ENCODE peak calls at places on chromosomes 3 and 15, in five cellular contexts. One of them, this sample, is unnamed.

GRCh38 chr15:101528108-101528916 is 38.8 kb upstream of the PCSK6 start:
- DNase-seq in mammary epithelial cell: no peak
- DNase-seq in esophagus muscularis mucosa: peak
- DNase-seq in upper lobe of right lung: no peak
- DNase-seq in GM06990: no peak
- DNase-seq in this sample: no peak

GRCh38 chr15:33168444-33168843 is 26.1 kb downstream of the FMN1 start:
- DNase-seq in esophagus muscularis mucosa: no peak
- DNase-seq in GM06990: no peak
- DNase-seq in mammary epithelial cell: no peak
- DNase-seq in upper lobe of right lung: no peak
- DNase-seq in this sample: peak

GRCh38 chr15:48177383-48177874 is 666 bp downstream of the MYEF2 start:
- DNase-seq in esophagus muscularis mucosa: no peak
- DNase-seq in upper lobe of right lung: no peak
- DNase-seq in GM06990: no peak
- DNase-seq in mammary epithelial cell: peak
- DNase-seq in this sample: peak

GRCh38 chr15:64599716-64600115 is 139.3 kb downstream of the ZNF609 start:
- DNase-seq in GM06990: no peak
- DNase-seq in esophagus muscularis mucosa: no peak
- DNase-seq in mammary epithelial cell: peak
- DNase-seq in upper lobe of right lung: no peak
- DNase-seq in this sample: no peak

GRCh38 chr15:33310481-33311311 is at the start of gene RYR3:
- DNase-seq in mammary epithelial cell: peak
- DNase-seq in upper lobe of right lung: no peak
- DNase-seq in esophagus muscularis mucosa: peak
- DNase-seq in GM06990: peak
- DNase-seq in this sample: no peak

GRCh38 chr3:187957209-187957981 is 196.6 kb upstream of the LPP start:
- DNase-seq in esophagus muscularis mucosa: no peak
- DNase-seq in GM06990: no peak
- DNase-seq in mammary epithelial cell: no peak
- DNase-seq in upper lobe of right lung: no peak
- DNase-seq in this sample: no peak

GRCh38 chr15:69926011-69926410 is 171.7 kb downstream of the TLE3 start:
- DNase-seq in upper lobe of right lung: no peak
- DNase-seq in esophagus muscularis mucosa: peak
- DNase-seq in mammary epithelial cell: no peak
- DNase-seq in GM06990: no peak
- DNase-seq in this sample: no peak

GRCh38 chr3:44058022-44058867 is 183.4 kb upstream of the TOPAZ1 start:
- DNase-seq in esophagus muscularis mucosa: no peak
- DNase-seq in upper lobe of right lung: no peak
- DNase-seq in mammary epithelial cell: peak
- DNase-seq in GM06990: peak
- DNase-seq in this sample: peak

GRCh38 chr3:71813073-71813472 is 28.1 kb upstream of the PROK2 start:
- DNase-seq in GM06990: no peak
- DNase-seq in upper lobe of right lung: no peak
- DNase-seq in esophagus muscularis mucosa: peak
- DNase-seq in mammary epithelial cell: no peak
- DNase-seq in this sample: no peak

GRCh38 chr3:52704611-52705437 is 767 bp downstream of the GLT8D1 start:
- DNase-seq in GM06990: peak
- DNase-seq in mammary epithelial cell: peak
- DNase-seq in esophagus muscularis mucosa: no peak
- DNase-seq in upper lobe of right lung: no peak
- DNase-seq in this sample: peak

GRCh38 chr15:92079047-92079446 is 225.5 kb downstream of the SLCO3A1 start:
- DNase-seq in GM06990: no peak
- DNase-seq in mammary epithelial cell: no peak
- DNase-seq in upper lobe of right lung: no peak
- DNase-seq in esophagus muscularis mucosa: no peak
- DNase-seq in this sample: peak

GRCh38 chr3:106255870-106256248 is 387.0 kb upstream of the CBLB start:
- DNase-seq in esophagus muscularis mucosa: no peak
- DNase-seq in mammary epithelial cell: no peak
- DNase-seq in upper lobe of right lung: no peak
- DNase-seq in GM06990: peak
- DNase-seq in this sample: peak

GRCh38 chr3:110327870-110328269 is 743.7 kb upstream of the NECTIN3 start:
- DNase-seq in upper lobe of right lung: no peak
- DNase-seq in mammary epithelial cell: peak
- DNase-seq in GM06990: no peak
- DNase-seq in esophagus muscularis mucosa: no peak
- DNase-seq in this sample: no peak

GRCh38 chr3:177803495-177803894 is 606.2 kb upstream of the TBL1XR1 start:
- DNase-seq in GM06990: no peak
- DNase-seq in upper lobe of right lung: no peak
- DNase-seq in esophagus muscularis mucosa: no peak
- DNase-seq in mammary epithelial cell: no peak
- DNase-seq in this sample: no peak

GRCh38 chr3:119690043-119690656 is 12.7 kb upstream of the CFAP91 start:
- DNase-seq in esophagus muscularis mucosa: no peak
- DNase-seq in mammary epithelial cell: peak
- DNase-seq in GM06990: no peak
- DNase-seq in upper lobe of right lung: no peak
- DNase-seq in this sample: no peak

GRCh38 chr15:31366169-31366734 is 39.6 kb downstream of the KLF13 start:
- DNase-seq in upper lobe of right lung: peak
- DNase-seq in mammary epithelial cell: peak
- DNase-seq in esophagus muscularis mucosa: no peak
- DNase-seq in GM06990: no peak
- DNase-seq in this sample: no peak

GRCh38 chr3:195895078-195895899 is 13.1 kb downstream of the TNK2 start:
- DNase-seq in GM06990: peak
- DNase-seq in esophagus muscularis mucosa: no peak
- DNase-seq in mammary epithelial cell: peak
- DNase-seq in upper lobe of right lung: peak
- DNase-seq in this sample: peak

GRCh38 chr15:63371297-63371918 is 10.2 kb downstream of the CA12 start:
- DNase-seq in upper lobe of right lung: no peak
- DNase-seq in esophagus muscularis mucosa: no peak
- DNase-seq in GM06990: no peak
- DNase-seq in mammary epithelial cell: peak
- DNase-seq in this sample: no peak

GRCh38 chr3:124346487-124346886 is 354.6 kb upstream of the ROPN1 start:
- DNase-seq in mammary epithelial cell: no peak
- DNase-seq in esophagus muscularis mucosa: no peak
- DNase-seq in upper lobe of right lung: no peak
- DNase-seq in GM06990: no peak
- DNase-seq in this sample: no peak

GRCh38 chr3:129992781-129993180 is 18.3 kb downstream of the TRH start:
- DNase-seq in upper lobe of right lung: peak
- DNase-seq in mammary epithelial cell: no peak
- DNase-seq in GM06990: no peak
- DNase-seq in esophagus muscularis mucosa: no peak
- DNase-seq in this sample: no peak

GRCh38 chr3:46719735-46720271 is 2.1 kb upstream of the PRSS50 start:
- DNase-seq in mammary epithelial cell: no peak
- DNase-seq in upper lobe of right lung: no peak
- DNase-seq in esophagus muscularis mucosa: peak
- DNase-seq in GM06990: no peak
- DNase-seq in this sample: no peak

GRCh38 chr3:1600206-1600605 is 498.5 kb upstream of the CNTN4 start:
- DNase-seq in upper lobe of right lung: no peak
- DNase-seq in mammary epithelial cell: no peak
- DNase-seq in esophagus muscularis mucosa: no peak
- DNase-seq in GM06990: no peak
- DNase-seq in this sample: no peak

GRCh38 chr15:98232761-98233160 is 272.3 kb downstream of the ARRDC4 start:
- DNase-seq in upper lobe of right lung: no peak
- DNase-seq in mammary epithelial cell: no peak
- DNase-seq in esophagus muscularis mucosa: no peak
- DNase-seq in GM06990: no peak
- DNase-seq in this sample: no peak

GRCh38 chr3:47612178-47612577 is 33.5 kb upstream of the CSPG5 start:
- DNase-seq in upper lobe of right lung: no peak
- DNase-seq in esophagus muscularis mucosa: no peak
- DNase-seq in GM06990: no peak
- DNase-seq in mammary epithelial cell: peak
- DNase-seq in this sample: no peak

DNA sequence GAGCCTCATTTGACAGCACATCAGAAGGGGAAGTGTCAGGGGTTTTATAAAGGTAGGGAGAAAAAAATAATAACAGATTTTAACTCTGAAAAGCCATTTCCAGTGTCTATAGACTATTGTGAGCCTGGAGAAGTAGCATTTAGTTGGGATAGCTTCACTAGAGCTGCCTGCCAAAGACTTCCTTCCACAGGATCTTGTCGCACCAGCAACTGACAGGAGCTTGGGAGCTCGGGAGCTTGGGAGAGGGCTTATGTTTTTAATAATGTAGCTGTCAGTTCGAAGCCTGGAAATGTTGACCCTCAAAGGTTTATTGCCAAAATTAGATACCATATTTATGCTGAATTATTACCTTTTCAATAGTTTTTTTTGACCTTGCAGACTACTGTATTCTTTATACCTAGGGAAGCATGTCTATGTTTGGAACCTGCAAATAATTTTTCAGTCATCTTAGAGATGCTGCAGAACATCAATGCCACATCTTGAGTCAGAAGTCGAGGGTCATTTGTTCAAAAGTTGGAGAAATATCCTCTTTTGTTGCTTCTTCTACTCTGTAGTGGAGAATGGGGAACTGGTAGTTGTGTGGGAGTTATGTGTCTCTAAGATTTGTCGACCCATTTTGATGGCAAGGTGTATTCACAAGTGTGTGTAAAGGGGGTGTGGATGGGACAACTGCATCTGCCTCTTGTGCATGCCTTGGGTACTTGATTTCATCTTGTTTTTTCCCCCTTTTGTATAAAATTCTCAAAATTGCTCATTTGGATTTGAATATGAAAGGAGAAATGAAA is 41.7 kb downstream of the ARPP21 start:
- DNase-seq in GM06990: no peak
- DNase-seq in mammary epithelial cell: no peak
- DNase-seq in esophagus muscularis mucosa: no peak
- DNase-seq in upper lobe of right lung: no peak
- DNase-seq in this sample: no peak
- H3K4me3 ChIP-seq in GM06990: no peak
- H3K4me3 ChIP-seq in mammary epithelial cell: no peak
- H3K4me3 ChIP-seq in esophagus muscularis mucosa: no peak
- H3K4me3 ChIP-seq in upper lobe of right lung: no peak
- H3K4me3 ChIP-seq in this sample: no peak

GRCh38 chr3:58531956-58532355 is 5.0 kb downstream of the ACOX2 start:
- DNase-seq in mammary epithelial cell: peak
- DNase-seq in esophagus muscularis mucosa: no peak
- DNase-seq in GM06990: no peak
- DNase-seq in upper lobe of right lung: no peak
- DNase-seq in this sample: no peak

GRCh38 chr3:58528629-58529028 is 8.4 kb downstream of the ACOX2 start:
- DNase-seq in upper lobe of right lung: no peak
- DNase-seq in mammary epithelial cell: peak
- DNase-seq in esophagus muscularis mucosa: peak
- DNase-seq in GM06990: no peak
- DNase-seq in this sample: no peak

GRCh38 chr3:58530354-58530865 is 6.6 kb downstream of the ACOX2 start:
- DNase-seq in mammary epithelial cell: no peak
- DNase-seq in esophagus muscularis mucosa: no peak
- DNase-seq in upper lobe of right lung: no peak
- DNase-seq in GM06990: no peak
- DNase-seq in this sample: no peak

GRCh38 chr3:58531555-58531954 is 5.4 kb downstream of the ACOX2 start:
- DNase-seq in upper lobe of right lung: no peak
- DNase-seq in mammary epithelial cell: no peak
- DNase-seq in esophagus muscularis mucosa: no peak
- DNase-seq in GM06990: no peak
- DNase-seq in this sample: no peak

DNA sequence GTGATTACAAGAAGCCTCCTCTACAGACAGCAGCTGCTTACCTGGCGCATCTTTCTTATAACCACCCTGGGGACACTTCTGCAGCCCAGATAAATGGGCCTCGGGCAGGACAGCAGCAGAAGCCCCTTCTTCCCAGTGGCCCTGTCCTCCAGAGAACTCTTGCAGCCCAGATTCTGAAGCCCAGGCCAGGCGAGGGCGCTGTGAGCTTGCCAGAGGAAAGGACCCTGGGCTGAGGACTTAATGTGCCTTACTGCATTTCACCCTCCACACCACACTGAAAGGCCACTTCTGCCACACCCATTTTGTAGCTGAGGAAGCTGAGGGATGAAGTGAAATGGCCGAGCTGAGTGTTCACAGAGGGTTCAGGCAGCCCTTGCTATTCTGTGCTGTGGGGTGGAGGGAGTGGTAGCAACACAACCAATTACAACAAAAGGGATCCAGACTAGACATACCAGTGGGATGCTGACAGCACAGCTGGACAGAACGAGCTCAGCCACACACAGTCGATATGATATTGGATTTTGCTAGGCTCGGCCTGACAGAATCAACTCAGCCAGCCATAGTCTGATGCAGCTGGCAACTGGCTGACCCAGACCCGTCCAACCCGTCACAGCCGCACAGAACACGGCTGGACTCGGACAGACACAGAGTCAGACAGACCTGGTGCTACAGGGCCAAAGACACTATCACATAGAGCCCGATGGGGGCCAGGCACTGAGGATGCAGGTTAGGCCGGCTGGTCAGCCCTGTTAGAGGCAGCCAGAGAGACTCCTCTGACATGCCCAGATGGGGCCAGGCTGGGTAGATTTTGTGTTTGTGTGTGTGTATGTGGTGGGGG is 7.3 kb downstream of the ACOX2 start:
- DNase-seq in GM06990: no peak
- DNase-seq in esophagus muscularis mucosa: peak
- DNase-seq in mammary epithelial cell: no peak
- DNase-seq in upper lobe of right lung: no peak
- DNase-seq in this sample: peak
- TF ChIP-seq CTCF in GM06990: peak
- TF ChIP-seq CTCF in esophagus muscularis mucosa: no peak
- TF ChIP-seq CTCF in mammary epithelial cell: no peak
- TF ChIP-seq CTCF in upper lobe of right lung: no peak
- TF ChIP-seq CTCF in this sample: peak

GRCh38 chr3:127825764-127826163 is 3.4 kb upstream of the MGLL start:
- DNase-seq in upper lobe of right lung: no peak
- DNase-seq in GM06990: no peak
- DNase-seq in mammary epithelial cell: no peak
- DNase-seq in esophagus muscularis mucosa: no peak
- DNase-seq in this sample: no peak

GRCh38 chr3:127824151-127824825 is 2.0 kb upstream of the MGLL start:
- DNase-seq in upper lobe of right lung: no peak
- DNase-seq in GM06990: no peak
- DNase-seq in mammary epithelial cell: no peak
- DNase-seq in esophagus muscularis mucosa: no peak
- DNase-seq in this sample: no peak

GRCh38 chr3:127822166-127822835 is at the start of gene MGLL:
- DNase-seq in upper lobe of right lung: peak
- DNase-seq in esophagus muscularis mucosa: no peak
- DNase-seq in GM06990: no peak
- DNase-seq in mammary epithelial cell: peak
- DNase-seq in this sample: no peak

GRCh38 chr3:127822836-127823589 is 698 bp upstream of the MGLL start:
- DNase-seq in GM06990: peak
- DNase-seq in mammary epithelial cell: peak
- DNase-seq in upper lobe of right lung: peak
- DNase-seq in esophagus muscularis mucosa: no peak
- DNase-seq in this sample: peak

GRCh38 chr3:127823590-127823857 is 1.2 kb upstream of the MGLL start:
- DNase-seq in upper lobe of right lung: no peak
- DNase-seq in esophagus muscularis mucosa: no peak
- DNase-seq in mammary epithelial cell: no peak
- DNase-seq in GM06990: no peak
- DNase-seq in this sample: no peak
- H3K4me3 ChIP-seq in upper lobe of right lung: peak
- H3K4me3 ChIP-seq in esophagus muscularis mucosa: peak
- H3K4me3 ChIP-seq in mammary epithelial cell: peak
- H3K4me3 ChIP-seq in GM06990: peak
- H3K4me3 ChIP-seq in this sample: peak

GRCh38 chr3:50154476-50154839 is 666 bp upstream of the SEMA3F start:
- DNase-seq in GM06990: no peak
- DNase-seq in mammary epithelial cell: no peak
- DNase-seq in esophagus muscularis mucosa: no peak
- DNase-seq in upper lobe of right lung: no peak
- DNase-seq in this sample: peak
- TF ChIP-seq CTCF in GM06990: peak
- TF ChIP-seq CTCF in mammary epithelial cell: peak
- TF ChIP-seq CTCF in esophagus muscularis mucosa: peak
- TF ChIP-seq CTCF in upper lobe of right lung: peak
- TF ChIP-seq CTCF in this sample: peak

This sample was measured in GM12865.